ENCODE peak calls at places on chromosomes 13 and 19, in seven cellular contexts. N is Peyer's patch, K is fibroblast of the aortic adventitia, P is cardiac fibroblast, E is lung, M is HAP-1, S is left ventricle myocardium inferior. L is an unnamed sample.

GRCh38 chr13:20566424-20566916 is 487 bp upstream of the IFT88 start:
- DNase-seq in N (no peak), K (peak; percentile 62), P (no peak), E (no peak), M (no peak), S (no peak), L (peak; percentile 29)

GRCh38 chr19:8441725-8442544 is 2.8 kb upstream of the HNRNPM start:
- DNase-seq in N (no peak), K (no peak), P (no peak), E (no peak), M (peak; percentile 37), S (no peak), L (no peak)

GRCh38 chr19:10812902-10813404 is 23.1 kb downstream of the TMED1 start:
- DNase-seq in N (no peak), K (peak; percentile 92), P (peak; percentile 95), E (peak; percentile 51), M (no peak), S (no peak), L (peak; percentile 82)

GRCh38 chr13:91655731-91656130 is 257.3 kb downstream of the GPC5 start:
- DNase-seq in N (no peak), K (no peak), P (no peak), E (no peak), M (no peak), S (no peak), L (no peak)

GRCh38 chr19:38093154-38093553 is 130.9 kb downstream of the DPF1 start:
- DNase-seq in N (no peak), K (no peak), P (no peak), E (no peak), M (no peak), S (no peak), L (no peak)

GRCh38 chr19:21878646-21879045 is 42.7 kb upstream of the ZNF43 start:
- DNase-seq in N (no peak), K (no peak), P (no peak), E (no peak), M (no peak), S (no peak), L (no peak)

GRCh38 chr19:58581227-58582141 is 8.3 kb upstream of the MZF1 start:
- DNase-seq in N (peak; percentile 81), K (peak; percentile 87), P (peak; percentile 90), E (peak; percentile 89), M (peak; percentile 25), S (peak; percentile 87), L (peak; percentile 63)

GRCh38 chr19:16661480-16662034 is 618 bp downstream of the TMEM38A start:
- DNase-seq in N (peak; percentile 50), K (no peak), P (no peak), E (peak; percentile 31), M (peak; percentile 64), S (peak; percentile 71), L (no peak)

GRCh38 chr13:77386880-77387606 is 60.1 kb upstream of the MYCBP2 start:
- DNase-seq in N (no peak), K (peak; percentile 73), P (peak; percentile 47), E (no peak), M (no peak), S (no peak), L (peak; percentile 89)

GRCh38 chr19:7540761-7541480 is 5.4 kb downstream of the PNPLA6 start:
- DNase-seq in N (no peak), K (no peak), P (peak; percentile 27), E (no peak), M (peak; percentile 55), S (no peak), L (no peak)

GRCh38 chr13:27024781-27025492 is 146.7 kb downstream of the USP12 start:
- DNase-seq in N (no peak), K (no peak), P (no peak), E (no peak), M (no peak), S (no peak), L (no peak)

GRCh38 chr13:112859817-112860190 is 109.2 kb upstream of the MCF2L start:
- DNase-seq in N (peak; percentile 67), K (peak; percentile 62), P (peak; percentile 47), E (no peak), M (no peak), S (no peak), L (no peak)

GRCh38 chr13:30165791-30166190 is 141.6 kb downstream of the KATNAL1 start:
- DNase-seq in N (no peak), K (peak; percentile 43), P (peak; percentile 20), E (no peak), M (no peak), S (no peak), L (no peak)

GRCh38 chr19:6532244-6532999 is 1.6 kb downstream of the TNFSF9 start:
- DNase-seq in N (peak; percentile 58), K (no peak), P (no peak), E (no peak), M (peak; percentile 41), S (no peak), L (no peak)

GRCh38 chr19:4519521-4520277 is 1.4 kb upstream of the PLIN4 start:
- DNase-seq in N (no peak), K (no peak), P (peak; percentile 66), E (no peak), M (no peak), S (peak; percentile 66), L (no peak)

GRCh38 chr19:4517451-4518057 is 732 bp downstream of the PLIN4 start:
- DNase-seq in N (no peak), K (no peak), P (no peak), E (no peak), M (no peak), S (no peak), L (no peak)

GRCh38 chr19:4521170-4521887 is 3.0 kb upstream of the PLIN4 start:
- DNase-seq in N (no peak), K (peak; percentile 22), P (peak; percentile 37), E (no peak), M (no peak), S (no peak), L (no peak)

GRCh38 chr19:4518345-4519171 is at the start of gene PLIN4:
- DNase-seq in N (no peak), K (peak; percentile 78), P (peak; percentile 94), E (no peak), M (no peak), S (peak; percentile 85), L (no peak)

DNA sequence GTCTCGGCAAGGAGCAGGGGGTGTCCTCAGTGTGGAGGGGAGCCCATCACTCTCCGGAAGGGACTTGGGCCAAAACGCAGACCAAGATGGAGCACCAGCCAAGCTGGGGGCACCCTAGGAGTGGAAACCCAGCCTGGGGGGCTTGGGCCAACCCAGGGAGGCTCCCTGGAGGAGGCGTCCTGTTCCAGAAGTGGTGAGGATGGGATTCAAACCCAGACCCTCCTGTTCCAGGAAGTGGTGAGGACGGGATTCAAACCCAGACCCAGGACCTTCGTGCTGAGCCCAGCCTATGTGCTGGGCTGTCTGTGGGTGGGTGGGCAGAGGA is 848 bp upstream of the PLIN4 start:
- DNase-seq in N (no peak), K (no peak), P (no peak), E (no peak), M (no peak), S (no peak), L (no peak)
- H3K4me3 ChIP-seq in N (peak overlapping the region; percentile 39), K (no peak overlapping the region), P (no peak overlapping the region), E (no peak overlapping the region), M (no peak overlapping the region), S (peak overlapping the region; percentile 74), L (no peak overlapping the region)

DNA sequence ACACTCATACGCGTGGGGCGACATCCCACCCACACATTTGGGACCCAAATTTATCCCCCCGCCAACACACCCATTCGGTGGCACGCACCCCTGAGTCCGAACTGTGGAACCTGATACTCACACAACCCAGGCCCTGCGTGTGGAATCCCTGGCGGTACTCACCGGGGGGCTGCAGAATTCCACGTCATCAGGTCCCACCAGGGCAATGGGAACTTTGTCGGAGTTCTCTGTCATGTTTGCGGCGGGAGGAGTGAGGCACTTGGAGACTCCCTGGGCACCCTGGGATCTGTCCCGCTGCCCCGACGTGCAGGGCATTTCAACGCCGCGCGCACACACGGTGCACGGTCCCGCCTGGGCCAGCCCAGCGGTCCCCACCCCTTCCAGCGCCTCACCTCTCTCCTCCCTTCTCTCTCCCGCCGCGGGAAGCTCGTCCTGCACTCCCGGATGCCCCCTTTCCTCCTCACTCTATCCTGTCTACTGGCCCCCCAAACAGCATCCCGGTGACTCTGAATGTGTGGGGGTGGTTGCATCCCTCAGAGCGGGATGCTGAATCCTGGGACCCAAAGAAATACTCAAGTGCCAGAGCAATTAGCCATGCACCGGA is at the start of gene CNMD:
- DNase-seq in N (no peak), K (no peak), P (no peak), E (no peak), M (no peak), S (no peak), L (no peak)
- H3K4me3 ChIP-seq in N (peak within 1 kb of the TSS; percentile 38), K (peak within 1 kb of the TSS; percentile 17), P (peak within 1 kb of the TSS; percentile 28), E (no peak within 1 kb of the TSS), M (no peak within 1 kb of the TSS), S (peak within 1 kb of the TSS; percentile 63), L (no peak within 1 kb of the TSS)

DNA sequence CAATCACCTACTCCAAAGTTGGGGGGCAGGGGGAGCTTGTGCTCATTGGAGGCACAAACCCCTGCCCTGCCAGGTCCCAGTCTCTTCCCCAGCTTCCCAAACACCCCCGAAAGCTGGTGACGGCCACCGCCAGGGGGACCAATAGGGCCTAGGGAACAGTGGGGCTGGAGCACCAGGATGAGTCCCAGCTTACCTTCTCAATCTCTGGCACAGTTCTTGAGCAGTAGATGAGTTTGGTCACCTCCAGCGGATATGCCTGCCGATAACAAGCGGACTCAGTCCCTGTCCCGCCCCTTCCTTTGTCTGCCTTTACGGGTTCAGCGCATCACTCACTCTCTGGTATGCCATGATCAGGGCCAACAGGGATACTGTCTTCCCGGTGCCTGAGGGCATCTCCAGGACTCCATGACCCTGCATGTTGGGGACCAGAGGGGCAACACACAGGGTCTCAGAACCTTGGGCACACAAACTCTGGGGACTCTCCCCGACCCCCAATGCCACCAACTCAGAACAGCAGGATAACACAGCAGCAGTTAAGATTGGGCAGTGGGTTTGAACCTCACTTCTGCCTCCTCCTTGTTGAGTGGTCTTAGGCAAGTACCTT is 1.5 kb downstream of the ERCC2 start:
- DNase-seq in N (no peak), K (no peak), P (no peak), E (no peak), M (peak; percentile 58), S (no peak), L (no peak)
- H3K4me3 ChIP-seq in N (no peak overlapping the region), K (no peak overlapping the region), P (no peak overlapping the region), E (no peak overlapping the region), M (peak overlapping the region; percentile 90), S (no peak overlapping the region), L (no peak overlapping the region)

GRCh38 chr19:18326772-18327171 is 3.9 kb upstream of the LSM4 start:
- DNase-seq in N (no peak), K (no peak), P (no peak), E (no peak), M (no peak), S (no peak), L (no peak)

GRCh38 chr19:18328340-18329034 is 5.6 kb upstream of the LSM4 start:
- DNase-seq in N (peak; percentile 93), K (peak; percentile 99), P (peak; percentile 99), E (peak; percentile 96), M (peak; percentile 93), S (peak; percentile 87), L (peak; percentile 89)

GRCh38 chr19:18332917-18333530 is 7.4 kb upstream of the PGPEP1 start:
- DNase-seq in N (no peak), K (no peak), P (no peak), E (no peak), M (no peak), S (no peak), L (no peak)

GRCh38 chr19:18330865-18331264 is 8.0 kb upstream of the LSM4 start:
- DNase-seq in N (no peak), K (no peak), P (no peak), E (no peak), M (no peak), S (no peak), L (no peak)

GRCh38 chr19:18329035-18329376 is 6.1 kb upstream of the LSM4 start:
- DNase-seq in N (no peak), K (no peak), P (no peak), E (no peak), M (no peak), S (no peak), L (no peak)
- H3K4me3 ChIP-seq in N (no peak overlapping the region), K (peak overlapping the region; percentile 64), P (peak overlapping the region; percentile 47), E (no peak overlapping the region), M (peak overlapping the region; percentile 21), S (peak overlapping the region; percentile 61), L (peak overlapping the region; percentile 18)